ENCODE peak calls at places on chromosomes 16 and 17, in five cellular contexts. One of them, this sample, is unnamed.

GRCh38 chr17:31074772-31075538 is 19.8 kb upstream of the NF1 start:
- DNase-seq in K562: no peak
- DNase-seq in IMR-90: peak
- DNase-seq in GM12878: no peak
- DNase-seq in SK-N-SH: no peak
- DNase-seq in this sample: peak

GRCh38 chr17:43545383-43545632 is 832 bp downstream of the ETV4 start:
- DNase-seq in IMR-90: peak
- DNase-seq in K562: peak
- DNase-seq in SK-N-SH: no peak
- DNase-seq in GM12878: no peak
- DNase-seq in this sample: no peak

GRCh38 chr17:78342438-78343098 is 17.3 kb downstream of the SOCS3 start:
- DNase-seq in SK-N-SH: peak
- DNase-seq in IMR-90: peak
- DNase-seq in K562: no peak
- DNase-seq in GM12878: no peak
- DNase-seq in this sample: peak

GRCh38 chr16:1979271-1980025 is 1.8 kb downstream of the NOXO1 start:
- DNase-seq in GM12878: no peak
- DNase-seq in K562: peak
- DNase-seq in SK-N-SH: no peak
- DNase-seq in IMR-90: no peak
- DNase-seq in this sample: no peak

GRCh38 chr16:11359370-11359769 is 14.1 kb downstream of the RMI2 start:
- DNase-seq in IMR-90: peak
- DNase-seq in K562: no peak
- DNase-seq in GM12878: no peak
- DNase-seq in SK-N-SH: no peak
- DNase-seq in this sample: no peak

GRCh38 chr16:80546249-80546648 is 5.5 kb downstream of the DYNLRB2 start:
- DNase-seq in GM12878: no peak
- DNase-seq in SK-N-SH: no peak
- DNase-seq in K562: no peak
- DNase-seq in IMR-90: no peak
- DNase-seq in this sample: no peak

GRCh38 chr17:63999680-64000531 is 1.8 kb downstream of the PRR29 start:
- DNase-seq in GM12878: no peak
- DNase-seq in K562: no peak
- DNase-seq in SK-N-SH: peak
- DNase-seq in IMR-90: no peak
- DNase-seq in this sample: no peak

GRCh38 chr17:45370949-45371413 is 54.2 kb upstream of the MAP3K14 start:
- DNase-seq in IMR-90: peak
- DNase-seq in K562: no peak
- DNase-seq in SK-N-SH: no peak
- DNase-seq in GM12878: no peak
- DNase-seq in this sample: peak

GRCh38 chr16:23448392-23448791 is 4.6 kb downstream of the COG7 start:
- DNase-seq in K562: no peak
- DNase-seq in SK-N-SH: no peak
- DNase-seq in IMR-90: peak
- DNase-seq in GM12878: no peak
- DNase-seq in this sample: peak

GRCh38 chr16:83403751-83404150 is 404.0 kb upstream of the HSBP1 start:
- DNase-seq in IMR-90: peak
- DNase-seq in K562: no peak
- DNase-seq in SK-N-SH: no peak
- DNase-seq in GM12878: no peak
- DNase-seq in this sample: no peak

GRCh38 chr16:73068546-73069401 is 20.8 kb upstream of the ZFHX3 start:
- DNase-seq in GM12878: no peak
- DNase-seq in SK-N-SH: no peak
- DNase-seq in K562: no peak
- DNase-seq in IMR-90: peak
- DNase-seq in this sample: no peak

GRCh38 chr16:5895137-5895536 is 797.5 kb upstream of the EEF2KMT start:
- DNase-seq in GM12878: no peak
- DNase-seq in SK-N-SH: peak
- DNase-seq in IMR-90: no peak
- DNase-seq in K562: no peak
- DNase-seq in this sample: no peak

GRCh38 chr17:40018211-40019121 is 3.2 kb downstream of the CSF3 start:
- DNase-seq in K562: no peak
- DNase-seq in IMR-90: no peak
- DNase-seq in SK-N-SH: peak
- DNase-seq in GM12878: no peak
- DNase-seq in this sample: no peak

GRCh38 chr16:68289621-68290329 is 21.0 kb downstream of the SLC7A6OS start:
- DNase-seq in K562: peak
- DNase-seq in SK-N-SH: no peak
- DNase-seq in IMR-90: no peak
- DNase-seq in GM12878: peak
- DNase-seq in this sample: no peak

GRCh38 chr16:72818286-72818845 is 229.6 kb downstream of the ZFHX3 start:
- DNase-seq in SK-N-SH: no peak
- DNase-seq in K562: peak
- DNase-seq in GM12878: no peak
- DNase-seq in IMR-90: no peak
- DNase-seq in this sample: no peak

GRCh38 chr17:72151565-72152391 is 31.0 kb downstream of the SOX9 start:
- DNase-seq in IMR-90: peak
- DNase-seq in K562: peak
- DNase-seq in GM12878: no peak
- DNase-seq in SK-N-SH: peak
- DNase-seq in this sample: peak

GRCh38 chr17:58410714-58411407 is 6.5 kb downstream of the RNF43 start:
- DNase-seq in K562: no peak
- DNase-seq in IMR-90: no peak
- DNase-seq in GM12878: no peak
- DNase-seq in SK-N-SH: no peak
- DNase-seq in this sample: no peak

DNA sequence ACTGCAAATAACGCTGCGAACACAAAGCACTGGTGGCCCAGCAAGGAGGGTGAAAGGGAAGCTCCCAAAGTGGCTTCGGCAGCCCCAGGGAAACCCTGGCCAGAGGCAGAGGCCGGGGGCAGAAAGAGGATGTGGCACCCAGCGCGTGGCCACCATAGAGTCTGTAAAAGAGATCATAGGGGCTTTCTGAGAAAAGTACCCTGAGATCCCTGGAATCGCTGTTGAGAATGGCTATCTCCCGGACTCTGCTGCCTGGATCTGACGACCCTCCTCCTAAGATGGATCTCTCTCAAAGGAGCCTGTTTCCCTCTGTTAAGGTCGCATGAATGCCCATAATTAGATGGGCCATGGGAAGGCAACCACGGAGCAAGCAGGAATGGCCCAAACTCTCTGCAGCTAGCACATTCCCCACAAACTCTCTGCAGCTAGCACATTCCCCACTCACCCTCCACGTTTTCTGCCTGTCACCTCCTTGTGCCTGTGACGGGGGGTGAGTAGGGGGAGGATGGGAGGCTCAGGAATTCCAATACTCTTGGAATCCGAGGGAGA is 364.4 kb downstream of the XYLT1 start:
- DNase-seq in SK-N-SH: no peak
- DNase-seq in GM12878: peak
- DNase-seq in IMR-90: no peak
- DNase-seq in K562: no peak
- DNase-seq in this sample: no peak
- TF ChIP-seq RCOR1 in SK-N-SH: no peak
- TF ChIP-seq RCOR1 in GM12878: no peak
- TF ChIP-seq RCOR1 in IMR-90: no peak
- TF ChIP-seq RCOR1 in K562: no peak
- TF ChIP-seq RCOR1 in this sample: no peak

DNA sequence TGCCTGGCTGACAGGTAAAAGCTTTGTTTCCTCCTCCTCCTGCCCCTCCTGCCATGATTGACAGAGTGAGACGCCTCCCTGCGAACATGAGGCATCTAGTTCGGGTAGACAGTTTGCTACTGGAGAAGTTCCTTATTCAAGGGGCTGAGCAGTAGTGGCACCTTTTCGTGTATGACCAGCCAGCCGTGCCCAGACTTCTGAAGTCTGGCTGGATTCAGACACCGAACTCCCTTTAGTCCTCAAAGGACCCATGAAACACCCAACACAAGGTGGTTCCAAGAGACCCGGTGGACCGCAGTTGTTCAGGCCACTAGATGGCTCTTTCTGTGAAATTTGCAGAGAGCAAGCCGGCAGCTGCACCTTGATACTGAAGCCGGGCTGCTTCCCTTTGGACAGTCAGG is 192.8 kb downstream of the XYLT1 start:
- DNase-seq in IMR-90: peak
- DNase-seq in K562: no peak
- DNase-seq in GM12878: no peak
- DNase-seq in SK-N-SH: no peak
- DNase-seq in this sample: peak
- TF ChIP-seq RFX5 in IMR-90: no peak
- TF ChIP-seq RFX5 in K562: no peak
- TF ChIP-seq RFX5 in GM12878: no peak
- TF ChIP-seq RFX5 in SK-N-SH: no peak
- TF ChIP-seq RFX5 in this sample: no peak

DNA sequence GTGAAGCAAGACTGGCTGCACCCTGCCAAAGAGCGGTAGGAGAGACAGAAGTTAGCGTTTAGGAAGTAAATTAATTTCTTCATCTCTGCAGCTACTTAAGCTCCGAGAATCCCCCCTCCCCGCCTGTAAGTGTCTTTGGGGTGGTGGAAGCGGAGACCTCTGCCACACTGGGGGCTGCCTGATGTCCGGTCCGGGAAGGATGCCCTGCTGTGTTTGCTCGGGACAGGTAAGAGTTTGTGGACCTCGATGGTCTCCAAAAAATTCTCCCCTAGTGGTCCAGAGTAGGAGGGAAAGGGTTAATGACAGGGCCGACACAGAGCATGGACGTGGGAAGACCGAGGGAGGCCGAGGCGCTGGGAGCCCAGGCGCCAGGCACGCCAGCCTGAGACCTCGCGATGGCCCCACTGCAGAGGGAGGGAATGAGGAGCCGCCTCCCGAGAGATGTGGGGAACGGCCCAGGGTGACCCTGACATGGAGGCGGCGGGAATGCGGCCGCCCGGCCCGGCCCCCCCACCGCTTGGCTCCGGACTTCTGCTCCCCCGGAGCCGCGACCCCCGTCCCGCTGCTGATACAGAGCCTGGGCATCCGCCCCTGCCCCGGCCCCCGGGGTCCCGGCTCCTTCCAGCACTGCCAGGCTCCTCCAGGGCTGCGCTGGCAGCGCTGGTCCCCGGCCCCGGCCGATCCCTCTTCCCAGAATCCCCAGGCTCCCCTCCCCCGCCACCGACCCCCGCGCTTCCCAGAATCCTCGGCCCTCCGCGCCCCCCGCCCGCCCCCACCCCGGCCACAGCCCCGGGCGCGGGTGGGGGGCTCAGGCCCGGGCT is 680 bp downstream of the ZNF629 start:
- DNase-seq in IMR-90: peak
- DNase-seq in SK-N-SH: peak
- DNase-seq in K562: peak
- DNase-seq in GM12878: no peak
- DNase-seq in this sample: peak
- TF ChIP-seq RCOR1 in IMR-90: no peak
- TF ChIP-seq RCOR1 in SK-N-SH: no peak
- TF ChIP-seq RCOR1 in K562: no peak
- TF ChIP-seq RCOR1 in GM12878: no peak
- TF ChIP-seq RCOR1 in this sample: no peak

DNA sequence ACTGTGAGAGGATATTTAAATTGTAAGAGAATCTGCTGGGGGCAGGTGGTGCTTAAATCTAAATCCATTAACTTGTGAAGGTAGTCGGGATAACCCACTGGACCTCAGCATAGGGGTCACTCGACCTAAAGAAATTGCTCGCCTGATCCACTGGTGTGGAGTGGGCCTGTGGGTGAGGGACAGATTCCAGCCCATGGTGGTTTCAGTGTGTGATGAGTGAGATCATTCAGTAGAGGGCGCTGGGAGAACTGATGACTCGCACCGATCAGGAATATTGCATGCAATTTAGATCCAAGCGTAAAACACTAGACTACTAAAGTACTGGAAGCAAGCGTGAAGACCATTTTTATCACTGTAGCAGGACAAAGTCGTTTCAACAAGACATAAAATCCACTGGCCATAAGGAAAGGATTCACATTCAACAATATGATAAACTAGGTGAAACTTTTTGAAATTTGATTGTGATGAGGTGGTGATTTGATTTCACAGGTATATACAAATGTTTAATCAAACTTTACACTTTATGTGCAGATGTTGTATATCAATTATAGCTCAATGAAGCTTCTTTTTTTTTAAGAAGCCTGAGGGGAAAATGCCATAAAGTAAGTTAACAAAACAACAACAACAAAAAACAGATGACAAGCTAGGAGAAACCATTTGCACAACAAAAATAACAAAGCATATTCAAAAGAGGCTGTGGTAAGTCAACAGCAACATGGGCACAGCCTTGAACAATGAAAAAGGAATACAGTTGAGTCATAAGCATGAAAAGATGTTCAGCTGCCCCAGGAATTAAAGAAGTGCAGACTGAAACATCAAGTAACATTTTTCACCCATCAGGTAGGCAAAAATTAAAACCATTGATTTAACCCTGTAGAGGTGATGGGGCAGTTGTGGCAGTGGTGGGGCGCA is 7.5 kb upstream of the TMEM170A start:
- DNase-seq in IMR-90: peak
- DNase-seq in SK-N-SH: peak
- DNase-seq in GM12878: no peak
- DNase-seq in K562: peak
- DNase-seq in this sample: peak
- TF ChIP-seq RFX5 in IMR-90: no peak
- TF ChIP-seq RFX5 in SK-N-SH: no peak
- TF ChIP-seq RFX5 in GM12878: no peak
- TF ChIP-seq RFX5 in K562: no peak
- TF ChIP-seq RFX5 in this sample: no peak

GRCh38 chr16:57094911-57095310 is 2.5 kb downstream of the CPNE2 start:
- DNase-seq in K562: no peak
- DNase-seq in IMR-90: no peak
- DNase-seq in GM12878: no peak
- DNase-seq in SK-N-SH: no peak
- DNase-seq in this sample: no peak

GRCh38 chr16:57091990-57092785 is at the start of gene CPNE2:
- DNase-seq in SK-N-SH: peak
- DNase-seq in GM12878: no peak
- DNase-seq in IMR-90: peak
- DNase-seq in K562: peak
- DNase-seq in this sample: peak

GRCh38 chr16:57093845-57094564 is 1.6 kb downstream of the CPNE2 start:
- DNase-seq in SK-N-SH: no peak
- DNase-seq in GM12878: no peak
- DNase-seq in K562: no peak
- DNase-seq in IMR-90: no peak
- DNase-seq in this sample: no peak

GRCh38 chr16:57091200-57091989 is 988 bp upstream of the CPNE2 start:
- DNase-seq in GM12878: no peak
- DNase-seq in IMR-90: peak
- DNase-seq in SK-N-SH: peak
- DNase-seq in K562: no peak
- DNase-seq in this sample: peak

GRCh38 chr16:57092786-57093301 is 461 bp downstream of the CPNE2 start:
- DNase-seq in K562: peak
- DNase-seq in GM12878: no peak
- DNase-seq in IMR-90: no peak
- DNase-seq in SK-N-SH: peak
- DNase-seq in this sample: no peak
- TF ChIP-seq RCOR1 in K562: no peak
- TF ChIP-seq RCOR1 in GM12878: no peak
- TF ChIP-seq RCOR1 in IMR-90: no peak
- TF ChIP-seq RCOR1 in SK-N-SH: no peak
- TF ChIP-seq RCOR1 in this sample: no peak